ENCODE peak calls at places on chromosomes 1 and 21, in eight cellular contexts. G is lower lobe of right lung; W is CD4-positive, alpha-beta memory T cell; H is transverse colon; Q is K562; D is tibial artery; B is cardiac muscle cell; Y is fibroblast of lung. M is an unnamed sample.

GRCh38 chr21:39580744-39581143 is 32.0 kb upstream of the B3GALT5 start:
- DNase-seq in G (no peak), W (no peak), H (no peak), Q (no peak), D (no peak), B (no peak), Y (no peak), M (no peak)

GRCh38 chr1:40848530-40849189 is 13.5 kb downstream of the CITED4 start:
- DNase-seq in G (peak; percentile 61), W (no peak), H (peak; percentile 74), Q (peak; percentile 71), D (peak; percentile 62), B (peak; percentile 75), Y (peak; percentile 69), M (peak; percentile 85)

GRCh38 chr1:233241782-233242181 is 53.7 kb downstream of the PCNX2 start:
- DNase-seq in G (no peak), W (no peak), H (no peak), Q (no peak), D (no peak), B (no peak), Y (no peak), M (no peak)

GRCh38 chr1:235942979-235943575 is 76.4 kb upstream of the LYST start:
- DNase-seq in G (no peak), W (no peak), H (no peak), Q (no peak), D (no peak), B (no peak), Y (no peak), M (no peak)

GRCh38 chr1:221795400-221795799 is 53.5 kb upstream of the DUSP10 start:
- DNase-seq in G (no peak), W (no peak), H (no peak), Q (no peak), D (no peak), B (no peak), Y (no peak), M (no peak)

GRCh38 chr1:60990719-60991100 is 91.7 kb upstream of the NFIA start:
- DNase-seq in G (no peak), W (no peak), H (no peak), Q (no peak), D (no peak), B (no peak), Y (no peak), M (no peak)

GRCh38 chr1:115302390-115302961 is 35.6 kb downstream of the NGF start:
- DNase-seq in G (no peak), W (no peak), H (no peak), Q (no peak), D (peak; percentile 61), B (peak; percentile 88), Y (peak; percentile 81), M (peak; percentile 95)

GRCh38 chr1:72184099-72184695 is 98.1 kb downstream of the NEGR1 start:
- DNase-seq in G (no peak), W (no peak), H (no peak), Q (no peak), D (no peak), B (peak; percentile 10), Y (no peak), M (peak; percentile 17)

GRCh38 chr1:85494957-85495266 is 30.0 kb upstream of the DDAH1 start:
- DNase-seq in G (no peak), W (no peak), H (no peak), Q (no peak), D (peak; percentile 23), B (peak; percentile 54), Y (peak; percentile 50), M (peak; percentile 38)

GRCh38 chr21:19713324-19713723 is 1284.9 kb upstream of the NCAM2 start:
- DNase-seq in G (no peak), W (no peak), H (no peak), Q (no peak), D (no peak), B (no peak), Y (no peak), M (no peak)

GRCh38 chr1:159535907-159536306 is at the start of gene OR10J5:
- DNase-seq in G (no peak), W (no peak), H (no peak), Q (no peak), D (no peak), B (no peak), Y (no peak), M (no peak)

GRCh38 chr1:159532922-159533321 is 2.9 kb downstream of the OR10J5 start:
- DNase-seq in G (no peak), W (no peak), H (no peak), Q (no peak), D (no peak), B (peak; percentile 6), Y (no peak), M (no peak)
- H3K27me3 ChIP-seq in G (no peaks in the 10 kb centered on the region), W (no peaks in the 10 kb centered on the region), H (no peaks in the 10 kb centered on the region), Q (no peaks in the 10 kb centered on the region), D (no peaks in the 10 kb centered on the region), B (no peaks in the 10 kb centered on the region), Y (no peaks in the 10 kb centered on the region), M (no peaks in the 10 kb centered on the region)

GRCh38 chr1:153550827-153551512 is 1.9 kb upstream of the S100A3 start:
- DNase-seq in G (peak; percentile 54), W (no peak), H (peak; percentile 8), Q (no peak), D (peak; percentile 19), B (no peak), Y (no peak), M (no peak)

GRCh38 chr1:153549741-153550397 is 811 bp upstream of the S100A3 start:
- DNase-seq in G (no peak), W (no peak), H (peak; percentile 5), Q (no peak), D (peak; percentile 23), B (no peak), Y (no peak), M (no peak)

GRCh38 chr1:153547560-153548551 is 1.2 kb downstream of the S100A3 start:
- DNase-seq in G (no peak), W (no peak), H (peak; percentile 7), Q (no peak), D (peak; percentile 16), B (no peak), Y (no peak), M (no peak)

GRCh38 chr1:153550398-153550758 is 1.3 kb upstream of the S100A3 start:
- DNase-seq in G (no peak), W (no peak), H (no peak), Q (no peak), D (no peak), B (no peak), Y (no peak), M (no peak)

DNA sequence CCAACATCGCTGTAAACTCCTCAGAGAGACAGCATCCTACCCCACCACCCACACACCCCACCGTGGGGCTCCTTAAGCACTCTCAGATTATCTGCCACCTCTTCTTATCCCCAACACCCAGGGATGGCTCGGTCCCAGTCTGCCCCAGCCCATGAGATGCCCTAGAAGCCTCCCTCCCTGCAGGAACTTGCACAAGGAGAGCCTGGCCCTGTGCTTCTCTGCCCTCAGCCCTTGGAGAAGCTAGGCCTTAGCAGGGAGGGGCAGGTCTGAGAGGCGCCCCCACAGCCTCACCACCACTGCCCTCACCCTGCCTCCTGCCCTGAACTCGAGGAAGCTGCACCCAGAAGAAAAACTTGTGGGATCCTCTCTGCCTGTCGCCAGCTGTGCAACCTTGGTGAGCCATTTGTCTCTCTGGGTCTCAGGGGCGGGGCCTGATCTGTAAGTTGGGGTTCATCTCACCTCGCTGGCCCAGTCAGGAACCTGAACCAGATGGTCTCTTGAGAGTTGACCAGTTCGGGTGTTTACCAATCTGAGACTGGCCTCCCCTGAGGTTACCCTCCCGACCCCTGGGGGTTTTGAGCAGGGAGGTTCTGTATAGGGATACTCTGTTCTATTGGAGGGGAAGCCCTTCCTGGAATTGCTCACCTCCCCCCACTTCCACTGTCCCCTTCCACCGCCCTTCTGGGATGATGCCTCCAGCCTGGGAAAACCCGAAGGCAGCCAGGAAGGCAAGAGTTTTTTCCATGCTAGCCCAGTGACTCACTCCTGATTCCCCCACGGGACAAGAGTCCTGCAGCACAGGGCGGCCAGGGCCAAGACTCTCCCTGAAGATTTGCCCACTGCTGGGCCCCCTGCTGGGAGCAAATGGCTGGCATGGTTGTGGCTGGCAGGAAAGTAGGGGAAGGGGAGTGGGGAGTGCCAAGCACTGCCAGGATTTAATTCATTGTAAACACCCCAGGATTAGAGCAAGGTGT is at the start of gene S100A3:
- DNase-seq in G (peak; percentile 45), W (no peak), H (peak; percentile 51), Q (no peak), D (peak; percentile 86), B (peak; percentile 90), Y (peak; percentile 84), M (peak; percentile 90)
- H3K4me1 ChIP-seq in G (peaks cover 79% of the 10 kb centered on the region), W (peaks cover 34% of the 10 kb centered on the region), H (peaks cover 49% of the 10 kb centered on the region), Q (peaks cover 63% of the 10 kb centered on the region), D (peaks cover 79% of the 10 kb centered on the region), B (peaks cover 34% of the 10 kb centered on the region), Y (peaks cover 52% of the 10 kb centered on the region), M (peaks cover 67% of the 10 kb centered on the region)

GRCh38 chr1:119656410-119656955 is 8.4 kb upstream of the ZNF697 start:
- DNase-seq in G (no peak), W (no peak), H (no peak), Q (no peak), D (no peak), B (no peak), Y (no peak), M (no peak)
- H3K27me3 ChIP-seq in G (no peaks in the 10 kb centered on the region), W (no peaks in the 10 kb centered on the region), H (no peaks in the 10 kb centered on the region), Q (peaks cover 20% of the 10 kb centered on the region), D (no peaks in the 10 kb centered on the region), B (no peaks in the 10 kb centered on the region), Y (no peaks in the 10 kb centered on the region), M (no peaks in the 10 kb centered on the region)

GRCh38 chr1:225693085-225693698 is 40.3 kb upstream of the ENAH start:
- DNase-seq in G (no peak), W (no peak), H (no peak), Q (no peak), D (no peak), B (no peak), Y (no peak), M (no peak)

GRCh38 chr1:225692517-225692879 is 39.6 kb upstream of the ENAH start:
- DNase-seq in G (no peak), W (no peak), H (no peak), Q (no peak), D (no peak), B (no peak), Y (no peak), M (no peak)

GRCh38 chr1:225694151-225694603 is 41.3 kb upstream of the ENAH start:
- DNase-seq in G (no peak), W (no peak), H (no peak), Q (no peak), D (peak; percentile 45), B (peak; percentile 97), Y (peak; percentile 56), M (peak; percentile 23)

GRCh38 chr1:225697437-225697836 is 44.5 kb upstream of the ENAH start:
- DNase-seq in G (no peak), W (no peak), H (no peak), Q (no peak), D (peak; percentile 35), B (no peak), Y (no peak), M (no peak)

DNA sequence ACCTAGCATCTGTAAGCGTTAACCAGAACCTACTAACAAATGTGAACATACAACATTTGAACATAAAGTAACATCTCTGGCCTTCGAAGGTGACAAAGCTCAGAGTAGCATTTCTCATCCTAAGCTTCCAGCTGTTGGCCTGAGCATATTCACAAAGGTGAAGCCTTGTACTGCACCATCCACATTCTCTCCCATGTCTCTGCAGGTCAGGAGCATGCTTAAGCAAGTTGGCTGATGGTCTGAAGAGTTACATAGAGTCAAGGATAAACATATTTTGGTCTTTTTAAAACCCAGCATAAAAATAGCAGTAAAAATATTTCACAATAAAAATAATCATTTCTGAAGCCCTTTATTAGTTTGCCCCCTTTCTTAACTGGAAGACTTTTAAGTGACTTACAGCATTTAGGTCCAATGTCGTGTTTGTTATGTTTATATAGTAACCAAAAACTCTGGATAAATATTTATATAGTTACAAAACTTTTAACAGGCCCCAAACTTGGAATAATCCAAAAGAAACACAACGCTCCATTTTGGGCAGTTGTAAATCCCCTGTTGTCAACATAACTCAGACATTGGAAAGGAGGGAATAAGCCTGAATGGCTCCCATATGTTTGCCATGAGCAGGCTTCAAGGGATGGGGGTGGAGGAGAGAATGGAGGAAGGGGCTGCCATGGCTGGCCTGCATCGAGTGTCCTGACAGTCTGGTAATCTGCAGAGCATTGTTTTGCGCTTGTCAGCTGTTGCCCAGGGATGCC is 42.8 kb upstream of the ENAH start:
- DNase-seq in G (no peak), W (no peak), H (no peak), Q (no peak), D (no peak), B (no peak), Y (peak; percentile 80), M (peak; percentile 46)
- H3K4me1 ChIP-seq in G (peaks cover 59% of the 10 kb centered on the region), W (no peaks in the 10 kb centered on the region), H (peaks cover 4% of the 10 kb centered on the region), Q (no peaks in the 10 kb centered on the region), D (peaks cover 91% of the 10 kb centered on the region), B (peaks cover 40% of the 10 kb centered on the region), Y (peaks cover 4% of the 10 kb centered on the region), M (peaks cover 38% of the 10 kb centered on the region)